ENCODE peak calls at places on chromosomes 1 and 21, in six cellular contexts. C, S, R, A, B and O are unnamed samples.

GRCh38 chr1:54460346-54460745 is 54.2 kb upstream of the SSBP3 start:
- DNase-seq in C (no peak), S (peak), R (no peak), A (no peak), B (no peak), O (no peak)

GRCh38 chr1:168556647-168557046 is 12.8 kb upstream of the XCL2 start:
- DNase-seq in C (no peak), S (no peak), R (no peak), A (no peak), B (no peak), O (no peak)

GRCh38 chr1:153312569-153313186 is at the start of gene PGLYRP3:
- DNase-seq in C (no peak), S (no peak), R (no peak), A (peak), B (no peak), O (no peak)

GRCh38 chr1:156705321-156705917 is at the start of gene CRABP2:
- DNase-seq in C (no peak), S (no peak), R (no peak), A (no peak), B (no peak), O (no peak)

GRCh38 chr1:56547977-56548376 is 31.4 kb downstream of the PLPP3 start:
- DNase-seq in C (no peak), S (no peak), R (no peak), A (no peak), B (no peak), O (no peak)

GRCh38 chr1:234488054-234488953 is 9.3 kb upstream of the TARBP1 start:
- DNase-seq in C (no peak), S (no peak), R (no peak), A (no peak), B (peak), O (peak)

GRCh38 chr21:25496825-25497482 is 110.3 kb downstream of the MRPL39 start:
- DNase-seq in C (no peak), S (no peak), R (no peak), A (no peak), B (no peak), O (no peak)

GRCh38 chr1:204103121-204103741 is 30.3 kb downstream of the SOX13 start:
- DNase-seq in C (no peak), S (no peak), R (no peak), A (no peak), B (no peak), O (no peak)

GRCh38 chr1:201463071-201463552 is 5.9 kb downstream of the PHLDA3 start:
- DNase-seq in C (peak), S (no peak), R (no peak), A (no peak), B (no peak), O (no peak)

GRCh38 chr1:41689139-41689538 is 204.7 kb upstream of the EDN2 start:
- DNase-seq in C (no peak), S (no peak), R (no peak), A (no peak), B (no peak), O (no peak)

GRCh38 chr1:35899941-35900340 is 16.9 kb downstream of the AGO1 start:
- DNase-seq in C (no peak), S (no peak), R (no peak), A (no peak), B (no peak), O (no peak)

GRCh38 chr1:235187316-235187715 is 26.3 kb upstream of the RBM34 start:
- DNase-seq in C (no peak), S (no peak), R (no peak), A (no peak), B (no peak), O (no peak)

GRCh38 chr1:6198646-6199297 is 623 bp downstream of the RPL22 start:
- DNase-seq in C (no peak), S (no peak), R (no peak), A (no peak), B (peak), O (no peak)

GRCh38 chr21:24367936-24368335 is 1239.3 kb downstream of the MRPL39 start:
- DNase-seq in C (no peak), S (no peak), R (no peak), A (no peak), B (no peak), O (no peak)

GRCh38 chr1:43305461-43305860 is 4.7 kb downstream of the TIE1 start:
- DNase-seq in C (no peak), S (no peak), R (no peak), A (no peak), B (peak), O (no peak)

GRCh38 chr1:235515844-235516512 is 11.7 kb upstream of the B3GALNT2 start:
- DNase-seq in C (no peak), S (no peak), R (no peak), A (no peak), B (no peak), O (no peak)

GRCh38 chr1:151156515-151156819 is at the start of gene TNFAIP8L2:
- DNase-seq in C (no peak), S (peak), R (no peak), A (no peak), B (peak), O (no peak)

GRCh38 chr1:155000475-155000724 is 2.2 kb upstream of the ZBTB7B start:
- DNase-seq in C (no peak), S (no peak), R (no peak), A (no peak), B (no peak), O (no peak)

GRCh38 chr1:147721711-147722110 is 38.7 kb downstream of the GJA5 start:
- DNase-seq in C (no peak), S (no peak), R (no peak), A (no peak), B (no peak), O (no peak)

GRCh38 chr21:27734146-27734545 is 767.3 kb upstream of the ADAMTS5 start:
- DNase-seq in C (no peak), S (no peak), R (no peak), A (no peak), B (no peak), O (no peak)

GRCh38 chr1:150619576-150620509 is 9.6 kb downstream of the ENSA start:
- DNase-seq in C (peak), S (peak), R (no peak), A (no peak), B (peak), O (no peak)